ENCODE peak calls at places on chromosomes 2 and 18, in eight cellular contexts. O, B, N, H, U, V, L and X are unnamed samples.

GRCh38 chr18:10660485-10660884 is 134.7 kb downstream of the NAPG start:
- DNase-seq in O (peak), B (no peak), N (no peak), H (peak), U (no peak), V (no peak), L (no peak), X (no peak)

GRCh38 chr2:163312723-163313122 is 423.1 kb downstream of the FIGN start:
- DNase-seq in O (peak), B (no peak), N (no peak), H (no peak), U (no peak), V (no peak), L (no peak), X (no peak)

GRCh38 chr18:57466745-57467144 is 31.6 kb downstream of the ONECUT2 start:
- DNase-seq in O (no peak), B (no peak), N (no peak), H (no peak), U (no peak), V (no peak), L (no peak), X (no peak)

GRCh38 chr2:39234754-39235153 is 9.0 kb downstream of the CDKL4 start:
- DNase-seq in O (no peak), B (no peak), N (no peak), H (peak), U (no peak), V (no peak), L (no peak), X (no peak)

GRCh38 chr2:171347591-171348032 is 86.2 kb downstream of the METTL8 start:
- DNase-seq in O (peak), B (no peak), N (no peak), H (peak), U (no peak), V (no peak), L (peak), X (peak)

GRCh38 chr2:128457716-128458115 is 139.0 kb upstream of the HS6ST1 start:
- DNase-seq in O (no peak), B (no peak), N (no peak), H (no peak), U (no peak), V (no peak), L (no peak), X (no peak)

GRCh38 chr2:124911560-124911959 is 886.5 kb downstream of the CNTNAP5 start:
- DNase-seq in O (peak), B (no peak), N (no peak), H (peak), U (no peak), V (no peak), L (no peak), X (no peak)

GRCh38 chr18:702957-703659 is 9.3 kb downstream of the ENOSF1 start:
- DNase-seq in O (peak), B (no peak), N (no peak), H (peak), U (no peak), V (no peak), L (no peak), X (peak)

GRCh38 chr2:1738646-1739302 is 5.5 kb downstream of the PXDN start:
- DNase-seq in O (no peak), B (no peak), N (no peak), H (no peak), U (peak), V (no peak), L (no peak), X (no peak)

GRCh38 chr18:9053814-9054213 is 48.7 kb upstream of the NDUFV2 start:
- DNase-seq in O (no peak), B (no peak), N (no peak), H (no peak), U (no peak), V (no peak), L (no peak), X (no peak)

DNA sequence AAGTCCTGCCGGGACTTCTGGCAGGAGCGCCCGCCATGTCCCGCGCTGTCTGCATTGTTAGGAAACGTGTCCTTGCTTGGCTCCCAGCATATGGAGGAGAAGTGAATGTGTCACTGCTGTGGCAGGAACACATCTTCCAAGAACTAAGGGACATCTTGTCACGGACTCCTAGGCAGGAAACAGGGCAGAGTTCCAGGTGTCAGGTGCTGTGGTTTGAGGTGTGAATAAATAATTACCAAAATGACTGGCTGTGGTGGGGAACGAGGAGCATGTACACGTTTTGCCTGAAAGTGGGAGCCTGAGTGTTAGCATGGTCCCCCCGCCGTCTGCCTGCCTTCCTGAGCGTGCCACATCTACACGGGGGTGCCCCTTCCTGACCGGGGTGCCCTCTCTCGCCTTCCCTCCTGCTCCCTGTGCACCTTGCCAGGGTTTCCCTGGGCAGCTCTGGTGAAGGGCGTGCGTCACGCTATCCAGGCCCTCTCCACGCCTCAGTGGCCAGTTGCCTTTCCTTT is 237.5 kb downstream of the LDLRAD4 start:
- DNase-seq in O (no peak), B (no peak), N (no peak), H (no peak), U (no peak), V (no peak), L (no peak), X (no peak)
- H3K4me3 ChIP-seq in O (no peak), B (no peak), N (no peak), H (no peak), U (no peak), V (no peak), L (no peak), X (no peak)

GRCh38 chr2:67825476-67825875 is 237.3 kb downstream of the C1D start:
- DNase-seq in O (peak), B (no peak), N (no peak), H (peak), U (no peak), V (no peak), L (no peak), X (no peak)
- H3K4me3 ChIP-seq in O (no peak), B (no peak), N (no peak), H (no peak), U (no peak), V (no peak), L (no peak), X (no peak)

GRCh38 chr18:78976697-78977626 is 2.7 kb upstream of the SALL3 start:
- DNase-seq in O (no peak), B (no peak), N (no peak), H (no peak), U (no peak), V (no peak), L (no peak), X (no peak)

GRCh38 chr18:78979682-78980278 is at the start of gene SALL3:
- DNase-seq in O (no peak), B (no peak), N (no peak), H (peak), U (no peak), V (no peak), L (no peak), X (no peak)

GRCh38 chr18:78977627-78978271 is 1.9 kb upstream of the SALL3 start:
- DNase-seq in O (no peak), B (no peak), N (no peak), H (no peak), U (no peak), V (no peak), L (no peak), X (no peak)

GRCh38 chr18:78979058-78979680 is 449 bp upstream of the SALL3 start:
- DNase-seq in O (no peak), B (no peak), N (no peak), H (peak), U (no peak), V (no peak), L (no peak), X (no peak)

DNA sequence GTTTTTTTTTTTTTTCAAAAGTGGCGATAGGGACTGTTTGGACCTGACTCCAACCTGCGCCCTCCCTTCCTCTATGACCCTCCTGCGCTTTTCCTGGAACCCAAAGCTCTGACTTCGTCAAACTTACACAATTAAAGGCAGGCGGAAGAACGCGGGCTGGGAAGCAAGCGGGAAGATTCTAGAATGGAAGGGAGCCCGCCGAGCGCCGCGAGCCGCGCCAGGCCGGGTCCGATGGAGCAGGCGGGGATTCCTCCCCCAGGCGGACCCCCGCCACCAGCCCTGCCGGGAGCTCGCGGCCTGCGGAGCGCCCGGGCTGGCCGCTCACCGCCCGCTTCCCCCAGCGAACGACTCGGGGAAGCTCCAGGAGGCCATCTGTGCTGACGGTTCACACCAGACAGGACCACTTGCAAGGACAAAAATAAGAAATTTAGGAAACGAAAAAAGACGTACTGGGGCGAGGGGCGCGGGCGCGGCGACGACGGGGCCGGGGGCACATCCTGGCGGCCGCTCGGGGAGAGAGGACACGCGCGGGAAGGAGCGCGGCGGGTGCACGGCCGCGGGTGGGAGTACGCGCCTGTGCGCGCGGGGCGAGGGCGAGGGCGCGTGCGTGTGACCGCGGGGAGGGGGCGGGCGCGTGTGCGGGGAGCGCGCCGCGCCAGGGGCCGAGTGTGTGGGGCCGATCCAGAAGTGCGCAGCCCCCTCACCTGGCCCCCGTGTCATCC is 1.1 kb upstream of the SALL3 start:
- DNase-seq in O (peak), B (no peak), N (no peak), H (peak), U (no peak), V (no peak), L (no peak), X (no peak)
- H3K4me3 ChIP-seq in O (peak), B (no peak), N (peak), H (peak), U (no peak), V (peak), L (no peak), X (no peak)

GRCh38 chr2:42741140-42741539 is 22.8 kb downstream of the OXER1 start:
- DNase-seq in O (no peak), B (no peak), N (no peak), H (no peak), U (no peak), V (no peak), L (no peak), X (no peak)

GRCh38 chr2:42733852-42734251 is 30.1 kb downstream of the OXER1 start:
- DNase-seq in O (no peak), B (no peak), N (no peak), H (no peak), U (no peak), V (no peak), L (no peak), X (no peak)

GRCh38 chr2:42736598-42737322 is 27.2 kb downstream of the OXER1 start:
- DNase-seq in O (no peak), B (no peak), N (no peak), H (no peak), U (no peak), V (no peak), L (no peak), X (no peak)
- H3K4me3 ChIP-seq in O (no peak), B (no peak), N (no peak), H (no peak), U (no peak), V (no peak), L (no peak), X (no peak)

DNA sequence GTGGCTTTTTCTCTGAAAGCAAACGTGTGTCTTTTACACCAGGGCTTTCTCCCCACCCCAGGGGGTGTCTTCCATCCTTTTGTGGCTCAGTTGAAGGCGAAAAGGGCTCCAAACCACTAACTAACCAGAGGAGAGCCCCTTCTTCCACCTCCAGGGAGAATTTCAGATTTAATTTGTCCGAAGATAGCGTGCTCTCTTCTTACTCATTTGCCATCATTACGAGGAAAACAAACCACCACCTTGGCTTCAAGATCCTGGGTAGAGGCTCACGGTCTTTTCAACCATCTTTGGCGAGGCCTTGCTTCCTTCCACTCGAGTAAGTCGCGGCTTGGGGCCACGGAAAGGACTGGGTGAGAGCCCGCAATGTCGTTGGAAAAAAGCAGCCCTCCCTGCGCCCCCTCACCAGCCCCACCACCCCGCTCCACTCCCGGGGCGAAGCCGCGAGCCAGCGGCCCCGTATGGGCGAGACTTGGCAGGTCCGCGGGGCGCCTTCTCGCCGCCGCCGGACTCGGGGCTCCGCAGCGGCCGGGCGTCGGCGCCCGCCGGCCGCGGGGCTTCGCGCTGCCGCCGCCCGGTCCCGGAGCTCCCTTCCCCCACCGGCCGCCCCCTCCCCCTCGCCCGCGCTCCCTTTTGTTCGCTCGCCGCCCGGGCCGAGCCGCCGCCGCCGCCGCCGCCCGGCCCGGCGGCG is 1.7 kb upstream of the ZNF532 start:
- DNase-seq in O (peak), B (peak), N (peak), H (no peak), U (peak), V (peak), L (peak), X (no peak)
- H3K4me3 ChIP-seq in O (peak), B (peak), N (peak), H (peak), U (peak), V (peak), L (peak), X (peak)

DNA sequence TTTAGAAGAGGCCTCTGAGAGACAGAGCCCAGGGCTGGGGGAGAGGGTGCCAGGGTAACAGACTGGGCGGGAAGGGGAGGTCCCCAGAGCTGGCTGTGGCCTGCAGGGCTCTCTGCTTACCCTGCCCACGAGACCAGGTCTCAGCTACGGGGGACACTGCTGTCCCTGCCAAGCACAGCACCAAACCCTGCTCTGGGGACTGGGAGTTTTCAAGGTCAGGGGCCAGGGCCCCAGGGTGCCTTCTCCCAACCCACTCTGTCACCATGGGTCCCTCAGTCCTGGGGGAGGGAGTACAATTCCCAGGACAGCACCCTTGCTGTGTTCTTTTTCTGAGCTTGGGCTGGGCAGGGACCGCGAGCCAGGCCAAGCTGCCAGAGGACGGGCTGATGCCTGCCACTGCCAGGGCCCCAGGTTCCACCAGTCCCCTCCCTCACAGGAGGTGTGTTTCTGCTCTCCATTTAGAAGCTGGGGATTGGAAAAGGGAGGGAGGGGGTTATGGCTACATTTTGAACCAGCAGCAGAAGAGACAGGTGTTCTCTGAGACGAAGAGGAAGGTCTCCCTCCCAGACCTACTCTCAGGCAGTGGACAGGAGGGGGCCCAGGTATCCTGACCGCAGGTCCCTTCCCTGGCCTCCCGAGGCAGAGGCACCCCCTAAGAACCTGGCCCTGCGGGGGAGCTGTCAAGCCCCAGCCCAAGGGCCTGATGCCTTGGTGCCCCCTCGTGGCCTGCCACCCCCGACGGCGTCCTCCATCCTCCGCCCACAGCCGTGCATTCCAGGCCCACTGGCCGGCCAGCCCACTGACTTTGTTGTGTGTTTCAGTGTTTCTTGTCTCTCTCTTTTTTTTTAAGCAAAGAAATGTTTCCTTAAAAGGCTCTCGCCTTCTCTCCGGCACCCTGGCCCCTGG is 80.4 kb downstream of the TNS1 start:
- DNase-seq in O (no peak), B (no peak), N (peak), H (peak), U (no peak), V (no peak), L (no peak), X (no peak)
- H3K4me3 ChIP-seq in O (no peak), B (no peak), N (peak), H (no peak), U (no peak), V (peak), L (no peak), X (no peak)

GRCh38 chr2:33497177-33497787 is 20.8 kb downstream of the RASGRP3 start:
- DNase-seq in O (no peak), B (no peak), N (no peak), H (peak), U (no peak), V (no peak), L (no peak), X (no peak)
- H3K4me3 ChIP-seq in O (no peak), B (no peak), N (no peak), H (no peak), U (no peak), V (no peak), L (no peak), X (no peak)

GRCh38 chr18:35027206-35027605 is 14.0 kb upstream of the MAPRE2 start:
- DNase-seq in O (no peak), B (no peak), N (no peak), H (no peak), U (no peak), V (no peak), L (no peak), X (no peak)
- H3K4me3 ChIP-seq in O (no peak), B (no peak), N (no peak), H (no peak), U (no peak), V (no peak), L (no peak), X (no peak)

GRCh38 chr18:28588884-28589549 is 412.1 kb upstream of the CDH2 start:
- DNase-seq in O (peak), B (no peak), N (no peak), H (no peak), U (no peak), V (no peak), L (no peak), X (no peak)
- H3K4me3 ChIP-seq in O (no peak), B (no peak), N (no peak), H (no peak), U (no peak), V (no peak), L (no peak), X (no peak)